ENCODE peak calls at places on chromosomes 12 and 14, in ten cellular contexts. H is upper lobe of right lung, B is heart left ventricle, I is lower lobe of right lung, E is K562, R is IMR-90, Z is ascending aorta, S is psoas muscle, K is transverse colon, F is heart right ventricle. N is an unnamed sample. For H3K4me1, the result is how much of the 10 kb centered on the place peaks cover.

GRCh38 chr12:11650697-11651281 is 1.3 kb downstream of the ETV6 start:
- DNase-seq in H (no peak), B (no peak), I (no peak), E (peak), R (peak), Z (no peak), S (no peak), K (peak), F (no peak), N (peak)

GRCh38 chr12:107529991-107530390 is 155.6 kb upstream of the PWP1 start:
- DNase-seq in H (no peak), B (no peak), I (no peak), E (no peak), R (no peak), Z (no peak), S (no peak), K (no peak), F (no peak), N (no peak)

GRCh38 chr14:64775081-64775777 is 71.0 kb downstream of the PLEKHG3 start:
- DNase-seq in H (no peak), B (no peak), I (no peak), E (peak), R (no peak), Z (no peak), S (no peak), K (no peak), F (no peak), N (no peak)

GRCh38 chr14:96042218-96042930 is 3.2 kb downstream of the C14orf132 start:
- DNase-seq in H (no peak), B (no peak), I (no peak), E (no peak), R (peak), Z (no peak), S (no peak), K (no peak), F (no peak), N (no peak)

GRCh38 chr14:64732536-64733120 is 28.4 kb downstream of the PLEKHG3 start:
- DNase-seq in H (peak), B (no peak), I (peak), E (no peak), R (no peak), Z (no peak), S (peak), K (no peak), F (no peak), N (no peak)

GRCh38 chr12:119050663-119051062 is 69.3 kb downstream of the SRRM4 start:
- DNase-seq in H (no peak), B (no peak), I (no peak), E (no peak), R (no peak), Z (no peak), S (no peak), K (no peak), F (no peak), N (no peak)

GRCh38 chr14:57486767-57487379 is 6.8 kb downstream of the CCDC198 start:
- DNase-seq in H (no peak), B (no peak), I (no peak), E (peak), R (peak), Z (no peak), S (no peak), K (no peak), F (no peak), N (peak)

GRCh38 chr12:20883288-20883687 is 72.8 kb downstream of the SLCO1B3 start:
- DNase-seq in H (no peak), B (peak), I (no peak), E (no peak), R (no peak), Z (peak), S (no peak), K (peak), F (peak), N (peak)

GRCh38 chr14:35858521-35859209 is 32.5 kb downstream of the BRMS1L start:
- DNase-seq in H (no peak), B (no peak), I (no peak), E (no peak), R (peak), Z (no peak), S (no peak), K (no peak), F (no peak), N (no peak)

GRCh38 chr12:123757555-123757954 is 4.5 kb upstream of the DNAH10 start:
- DNase-seq in H (no peak), B (no peak), I (no peak), E (no peak), R (peak), Z (peak), S (no peak), K (no peak), F (no peak), N (no peak)

GRCh38 chr12:14185441-14186192 is 179.9 kb upstream of the ATF7IP start:
- DNase-seq in H (no peak), B (no peak), I (no peak), E (peak), R (peak), Z (no peak), S (no peak), K (peak), F (peak), N (peak)

GRCh38 chr12:54384591-54385041 is at the start of gene ZNF385A:
- DNase-seq in H (peak), B (no peak), I (peak), E (no peak), R (no peak), Z (no peak), S (peak), K (no peak), F (no peak), N (no peak)

GRCh38 chr14:32167907-32168306 is 33.9 kb upstream of the RNU6-7 start:
- DNase-seq in H (no peak), B (no peak), I (no peak), E (no peak), R (no peak), Z (no peak), S (no peak), K (no peak), F (no peak), N (no peak)

GRCh38 chr12:3139760-3140159 is 62.6 kb downstream of the TSPAN9 start:
- DNase-seq in H (no peak), B (no peak), I (no peak), E (no peak), R (no peak), Z (no peak), S (no peak), K (no peak), F (no peak), N (no peak)

GRCh38 chr14:22387776-22388241 is 201.2 kb downstream of the DAD1 start:
- DNase-seq in H (no peak), B (no peak), I (no peak), E (no peak), R (no peak), Z (no peak), S (no peak), K (no peak), F (no peak), N (no peak)

GRCh38 chr14:27995688-27996087 is 770.9 kb upstream of the FOXG1 start:
- DNase-seq in H (no peak), B (no peak), I (no peak), E (no peak), R (no peak), Z (no peak), S (no peak), K (no peak), F (no peak), N (no peak)

GRCh38 chr12:107558141-107558815 is 127.3 kb upstream of the PWP1 start:
- DNase-seq in H (no peak), B (no peak), I (no peak), E (no peak), R (no peak), Z (peak), S (no peak), K (no peak), F (no peak), N (no peak)

GRCh38 chr14:81401420-81402122 is 1.4 kb upstream of the STON2 start:
- DNase-seq in H (no peak), B (no peak), I (no peak), E (peak), R (peak), Z (no peak), S (no peak), K (no peak), F (no peak), N (no peak)

GRCh38 chr14:61406198-61406597 is 84.8 kb downstream of the PRKCH start:
- DNase-seq in H (no peak), B (no peak), I (no peak), E (no peak), R (no peak), Z (no peak), S (no peak), K (no peak), F (no peak), N (no peak)
- H3K4me1 ChIP-seq in H (under half), B (under half), I (under half), E (under half), R (under half), Z (under half), S (under half), K (under half), F (under half), N (under half)

DNA sequence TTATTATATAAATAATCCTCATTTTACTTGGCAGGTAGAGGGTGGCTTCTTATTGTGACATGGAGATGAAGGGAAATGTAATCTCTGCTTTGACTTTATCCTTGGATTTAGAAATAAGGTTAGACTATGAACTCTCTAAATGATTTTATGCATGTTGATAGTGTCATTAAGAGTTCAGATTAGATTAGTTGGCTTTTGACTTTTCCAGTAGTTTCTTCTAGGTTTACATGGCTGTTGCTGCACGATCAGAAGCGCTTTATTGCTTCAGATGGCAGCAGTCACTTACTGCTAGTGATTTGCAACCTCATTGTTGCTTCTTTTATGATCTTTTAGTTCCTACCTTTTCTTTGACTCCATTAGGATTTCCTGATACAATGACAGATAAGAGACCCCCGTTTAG is 32.3 kb downstream of the SLC15A5 start:
- DNase-seq in H (no peak), B (no peak), I (no peak), E (no peak), R (no peak), Z (no peak), S (no peak), K (peak), F (no peak), N (peak)
- TF ChIP-seq CTCF in H (no peak), B (no peak), I (no peak), E (no peak), R (no peak), Z (no peak), S (no peak), K (no peak), F (no peak), N (no peak)

GRCh38 chr12:56759270-56759908 is 3.7 kb upstream of the HSD17B6 start:
- DNase-seq in H (no peak), B (no peak), I (no peak), E (no peak), R (no peak), Z (no peak), S (no peak), K (no peak), F (no peak), N (no peak)

GRCh38 chr12:56768424-56768823 is 5.3 kb downstream of the HSD17B6 start:
- DNase-seq in H (no peak), B (no peak), I (no peak), E (no peak), R (no peak), Z (no peak), S (no peak), K (no peak), F (no peak), N (no peak)

GRCh38 chr12:56766535-56766934 is 3.4 kb downstream of the HSD17B6 start:
- DNase-seq in H (no peak), B (no peak), I (no peak), E (no peak), R (no peak), Z (no peak), S (no peak), K (no peak), F (no peak), N (no peak)

GRCh38 chr12:56760460-56760859 is 2.7 kb upstream of the HSD17B6 start:
- DNase-seq in H (no peak), B (no peak), I (no peak), E (no peak), R (no peak), Z (peak), S (no peak), K (no peak), F (no peak), N (no peak)

GRCh38 chr12:56763753-56764657 is 881 bp downstream of the HSD17B6 start:
- DNase-seq in H (no peak), B (no peak), I (no peak), E (no peak), R (peak), Z (no peak), S (no peak), K (no peak), F (no peak), N (no peak)
- H3K4me3 ChIP-seq in H (peak), B (no peak), I (peak), E (no peak), R (no peak), Z (no peak), S (no peak), K (no peak), F (no peak), N (no peak)

DNA sequence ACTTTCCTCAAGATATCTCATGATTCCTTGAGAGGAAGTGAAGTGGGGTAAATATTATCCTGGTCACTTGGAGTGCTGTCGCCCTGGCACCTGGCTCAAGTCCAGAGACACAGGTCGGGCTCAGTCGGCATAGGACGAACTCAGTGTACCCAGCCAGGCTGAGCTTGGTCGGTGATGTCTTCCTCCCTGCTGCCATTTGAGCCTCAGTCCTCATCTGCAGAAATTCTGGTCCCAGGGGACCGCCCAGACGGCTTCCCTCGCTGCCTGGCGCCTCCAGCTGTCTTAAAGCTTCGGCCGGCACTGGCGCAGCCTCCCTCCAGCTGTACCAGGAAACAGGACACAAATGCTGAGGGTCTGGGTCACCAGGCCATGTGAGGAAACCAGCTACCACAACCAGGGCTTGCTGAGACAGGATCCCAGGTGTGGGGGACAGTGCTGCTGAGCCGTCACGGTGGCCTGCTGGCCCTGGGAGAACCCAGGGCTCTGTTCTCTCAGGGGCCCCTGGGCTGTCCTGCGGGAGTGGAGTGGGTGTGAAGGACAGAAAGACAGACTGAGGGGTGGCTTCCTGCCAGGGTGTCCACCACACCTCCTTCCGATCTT is 5.0 kb upstream of the KLC1 start:
- DNase-seq in H (peak), B (peak), I (peak), E (no peak), R (no peak), Z (peak), S (peak), K (peak), F (peak), N (peak)
- H3K4me1 ChIP-seq in H (under half), B (under half), I (under half), E (under half), R (under half), Z (under half), S (under half), K (under half), F (under half), N (under half)